ENCODE peak calls at places on chromosomes 16 and 17, in seven cellular contexts. One of them, this sample, is unnamed.

GRCh38 chr16:2244301-2244700 is 7.1 kb downstream of the ECI1 start:
- DNase-seq in thoracic aorta: no peak
- DNase-seq in AG04450: no peak
- DNase-seq in nephron progenitor cell: peak; percentile 47
- DNase-seq in HL-60: no peak
- DNase-seq in tibial artery: no peak
- DNase-seq in heart left ventricle: no peak
- DNase-seq in this sample: no peak

GRCh38 chr17:63382826-63383225 is 63.3 kb downstream of the CYB561 start:
- DNase-seq in HL-60: no peak
- DNase-seq in tibial artery: no peak
- DNase-seq in heart left ventricle: no peak
- DNase-seq in nephron progenitor cell: no peak
- DNase-seq in AG04450: no peak
- DNase-seq in thoracic aorta: no peak
- DNase-seq in this sample: no peak

GRCh38 chr16:84985079-84986065 is 26.0 kb downstream of the ZDHHC7 start:
- DNase-seq in tibial artery: peak; percentile 82
- DNase-seq in HL-60: no peak
- DNase-seq in AG04450: peak; percentile 80
- DNase-seq in heart left ventricle: no peak
- DNase-seq in nephron progenitor cell: no peak
- DNase-seq in thoracic aorta: no peak
- DNase-seq in this sample: no peak

GRCh38 chr17:64148699-64149098 is 18.8 kb upstream of the ERN1 start:
- DNase-seq in HL-60: peak; percentile 61
- DNase-seq in nephron progenitor cell: no peak
- DNase-seq in heart left ventricle: no peak
- DNase-seq in AG04450: no peak
- DNase-seq in thoracic aorta: no peak
- DNase-seq in tibial artery: no peak
- DNase-seq in this sample: no peak

GRCh38 chr17:80820331-80820730 is 171.3 kb upstream of the CHMP6 start:
- DNase-seq in thoracic aorta: no peak
- DNase-seq in HL-60: no peak
- DNase-seq in heart left ventricle: no peak
- DNase-seq in nephron progenitor cell: no peak
- DNase-seq in AG04450: no peak
- DNase-seq in tibial artery: peak; percentile 57
- DNase-seq in this sample: no peak

GRCh38 chr17:79890706-79891105 is 51.5 kb upstream of the CBX4 start:
- DNase-seq in tibial artery: peak; percentile 48
- DNase-seq in thoracic aorta: no peak
- DNase-seq in AG04450: no peak
- DNase-seq in HL-60: no peak
- DNase-seq in heart left ventricle: no peak
- DNase-seq in nephron progenitor cell: no peak
- DNase-seq in this sample: no peak

GRCh38 chr16:89639385-89639784 is 18.1 kb downstream of the CHMP1A start:
- DNase-seq in nephron progenitor cell: no peak
- DNase-seq in tibial artery: no peak
- DNase-seq in HL-60: no peak
- DNase-seq in AG04450: no peak
- DNase-seq in thoracic aorta: no peak
- DNase-seq in heart left ventricle: no peak
- DNase-seq in this sample: no peak

GRCh38 chr17:52025231-52025630 is 133.3 kb downstream of the CA10 start:
- DNase-seq in nephron progenitor cell: no peak
- DNase-seq in tibial artery: no peak
- DNase-seq in thoracic aorta: no peak
- DNase-seq in heart left ventricle: no peak
- DNase-seq in AG04450: no peak
- DNase-seq in HL-60: no peak
- DNase-seq in this sample: no peak

GRCh38 chr17:73142763-73143395 is 21.9 kb upstream of the SSTR2 start:
- DNase-seq in heart left ventricle: no peak
- DNase-seq in HL-60: peak; percentile 84
- DNase-seq in tibial artery: no peak
- DNase-seq in AG04450: no peak
- DNase-seq in thoracic aorta: no peak
- DNase-seq in nephron progenitor cell: no peak
- DNase-seq in this sample: no peak

GRCh38 chr16:10862432-10862831 is 14.6 kb upstream of the CIITA start:
- DNase-seq in heart left ventricle: peak; percentile 53
- DNase-seq in HL-60: peak; percentile 82
- DNase-seq in AG04450: no peak
- DNase-seq in thoracic aorta: peak; percentile 25
- DNase-seq in nephron progenitor cell: no peak
- DNase-seq in tibial artery: peak; percentile 76
- DNase-seq in this sample: no peak

GRCh38 chr16:79475841-79476240 is 124.7 kb downstream of the MAF start:
- DNase-seq in tibial artery: no peak
- DNase-seq in heart left ventricle: no peak
- DNase-seq in thoracic aorta: no peak
- DNase-seq in HL-60: no peak
- DNase-seq in AG04450: no peak
- DNase-seq in nephron progenitor cell: no peak
- DNase-seq in this sample: no peak

GRCh38 chr17:55410722-55411462 is 10.7 kb downstream of the MMD start:
- DNase-seq in nephron progenitor cell: no peak
- DNase-seq in heart left ventricle: peak; percentile 34
- DNase-seq in HL-60: no peak
- DNase-seq in AG04450: no peak
- DNase-seq in thoracic aorta: no peak
- DNase-seq in tibial artery: no peak
- DNase-seq in this sample: no peak

GRCh38 chr17:61366715-61367413 is 32.8 kb upstream of the TBX2 start:
- DNase-seq in nephron progenitor cell: no peak
- DNase-seq in AG04450: no peak
- DNase-seq in tibial artery: no peak
- DNase-seq in heart left ventricle: peak; percentile 74
- DNase-seq in thoracic aorta: no peak
- DNase-seq in HL-60: no peak
- DNase-seq in this sample: no peak

GRCh38 chr17:57403241-57403640 is 146.9 kb downstream of the MSI2 start:
- DNase-seq in AG04450: no peak
- DNase-seq in thoracic aorta: no peak
- DNase-seq in heart left ventricle: no peak
- DNase-seq in tibial artery: no peak
- DNase-seq in HL-60: no peak
- DNase-seq in nephron progenitor cell: no peak
- DNase-seq in this sample: no peak

GRCh38 chr16:85505794-85506339 is 107.3 kb upstream of the GSE1 start:
- DNase-seq in HL-60: no peak
- DNase-seq in heart left ventricle: no peak
- DNase-seq in tibial artery: no peak
- DNase-seq in AG04450: no peak
- DNase-seq in nephron progenitor cell: no peak
- DNase-seq in thoracic aorta: no peak
- DNase-seq in this sample: no peak

GRCh38 chr16:8720080-8720966 is 45.9 kb downstream of the ABAT start:
- DNase-seq in HL-60: no peak
- DNase-seq in thoracic aorta: no peak
- DNase-seq in AG04450: no peak
- DNase-seq in tibial artery: no peak
- DNase-seq in nephron progenitor cell: peak; percentile 64
- DNase-seq in heart left ventricle: no peak
- DNase-seq in this sample: no peak

GRCh38 chr17:80870401-80870800 is 121.2 kb upstream of the CHMP6 start:
- DNase-seq in nephron progenitor cell: no peak
- DNase-seq in heart left ventricle: no peak
- DNase-seq in thoracic aorta: no peak
- DNase-seq in tibial artery: no peak
- DNase-seq in HL-60: no peak
- DNase-seq in AG04450: no peak
- DNase-seq in this sample: no peak

DNA sequence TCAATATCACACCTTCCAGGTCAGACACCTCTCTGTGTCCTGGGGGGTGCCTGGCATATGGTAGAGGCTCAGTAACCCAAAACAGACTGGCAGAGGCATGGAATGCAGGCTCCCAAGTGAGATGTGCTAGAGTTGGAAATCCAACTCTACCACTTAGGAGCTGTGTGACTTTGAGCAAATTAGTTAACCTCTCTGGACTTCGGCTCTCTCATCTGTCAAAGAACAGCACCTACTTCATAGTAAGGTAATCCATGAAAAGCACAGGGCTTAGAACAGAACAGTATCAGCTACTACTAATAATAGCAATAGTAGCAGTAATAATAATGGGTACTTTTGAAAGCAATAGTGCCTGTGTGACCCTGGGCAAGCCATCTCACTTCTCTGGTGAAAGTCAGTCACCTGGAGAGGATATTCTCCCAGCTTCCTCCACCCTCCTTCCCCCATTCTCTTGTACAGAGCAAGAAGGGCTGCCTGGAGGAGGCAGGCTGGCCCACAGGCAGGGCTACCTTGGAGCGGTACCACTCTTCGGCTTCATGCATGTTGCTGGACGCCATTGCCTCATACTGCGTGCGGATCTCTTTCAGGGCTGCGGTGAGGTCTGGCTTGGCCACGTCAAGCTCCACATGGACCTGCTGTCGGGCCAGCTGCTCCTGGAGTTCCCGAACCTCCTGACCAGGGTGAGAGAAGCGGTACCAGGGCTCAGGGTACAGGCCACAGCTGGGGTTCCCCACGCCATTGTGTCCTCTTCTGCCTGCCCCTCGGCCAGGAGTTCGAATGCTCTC is 2.3 kb downstream of the GFAP start:
- DNase-seq in tibial artery: no peak
- DNase-seq in nephron progenitor cell: no peak
- DNase-seq in HL-60: no peak
- DNase-seq in thoracic aorta: no peak
- DNase-seq in AG04450: no peak
- DNase-seq in heart left ventricle: no peak
- DNase-seq in this sample: no peak
- TF ChIP-seq CTCF in tibial artery: no peak
- TF ChIP-seq CTCF in nephron progenitor cell: no peak
- TF ChIP-seq CTCF in HL-60: no peak
- TF ChIP-seq CTCF in thoracic aorta: no peak
- TF ChIP-seq CTCF in AG04450: no peak
- TF ChIP-seq CTCF in heart left ventricle: no peak
- TF ChIP-seq CTCF in this sample: no peak

GRCh38 chr17:42623732-42624596 is 14.5 kb downstream of the TUBG1 start:
- DNase-seq in nephron progenitor cell: no peak
- DNase-seq in HL-60: no peak
- DNase-seq in AG04450: no peak
- DNase-seq in thoracic aorta: no peak
- DNase-seq in heart left ventricle: no peak
- DNase-seq in tibial artery: no peak
- DNase-seq in this sample: no peak
- TF ChIP-seq CTCF in nephron progenitor cell: no peak
- TF ChIP-seq CTCF in HL-60: no peak
- TF ChIP-seq CTCF in AG04450: no peak
- TF ChIP-seq CTCF in thoracic aorta: no peak
- TF ChIP-seq CTCF in heart left ventricle: no peak
- TF ChIP-seq CTCF in tibial artery: no peak
- TF ChIP-seq CTCF in this sample: no peak

GRCh38 chr17:53150101-53150698 is 672.5 kb upstream of the KIF2B start:
- DNase-seq in tibial artery: no peak
- DNase-seq in HL-60: no peak
- DNase-seq in thoracic aorta: no peak
- DNase-seq in heart left ventricle: no peak
- DNase-seq in nephron progenitor cell: no peak
- DNase-seq in AG04450: no peak
- DNase-seq in this sample: no peak
- TF ChIP-seq CTCF in tibial artery: no peak
- TF ChIP-seq CTCF in HL-60: no peak
- TF ChIP-seq CTCF in thoracic aorta: no peak
- TF ChIP-seq CTCF in heart left ventricle: no peak
- TF ChIP-seq CTCF in nephron progenitor cell: peak; percentile 16
- TF ChIP-seq CTCF in AG04450: no peak
- TF ChIP-seq CTCF in this sample: peak; percentile 61

GRCh38 chr17:39077874-39078273 is 73.6 kb downstream of the PLXDC1 start:
- DNase-seq in thoracic aorta: no peak
- DNase-seq in HL-60: no peak
- DNase-seq in tibial artery: no peak
- DNase-seq in AG04450: no peak
- DNase-seq in nephron progenitor cell: no peak
- DNase-seq in heart left ventricle: no peak
- DNase-seq in this sample: no peak
- TF ChIP-seq CTCF in thoracic aorta: no peak
- TF ChIP-seq CTCF in HL-60: no peak
- TF ChIP-seq CTCF in tibial artery: no peak
- TF ChIP-seq CTCF in AG04450: peak; percentile 35
- TF ChIP-seq CTCF in nephron progenitor cell: no peak
- TF ChIP-seq CTCF in heart left ventricle: no peak
- TF ChIP-seq CTCF in this sample: no peak

GRCh38 chr16:12575288-12575687 is 228.4 kb downstream of the CPPED1 start:
- DNase-seq in nephron progenitor cell: no peak
- DNase-seq in heart left ventricle: no peak
- DNase-seq in tibial artery: no peak
- DNase-seq in thoracic aorta: no peak
- DNase-seq in HL-60: no peak
- DNase-seq in AG04450: no peak
- DNase-seq in this sample: no peak

GRCh38 chr16:12576878-12577277 is 226.8 kb downstream of the CPPED1 start:
- DNase-seq in AG04450: no peak
- DNase-seq in nephron progenitor cell: no peak
- DNase-seq in thoracic aorta: no peak
- DNase-seq in heart left ventricle: no peak
- DNase-seq in tibial artery: no peak
- DNase-seq in HL-60: no peak
- DNase-seq in this sample: no peak

GRCh38 chr16:12574721-12575120 is 229.0 kb downstream of the CPPED1 start:
- DNase-seq in thoracic aorta: no peak
- DNase-seq in nephron progenitor cell: no peak
- DNase-seq in AG04450: no peak
- DNase-seq in HL-60: no peak
- DNase-seq in tibial artery: peak; percentile 33
- DNase-seq in heart left ventricle: no peak
- DNase-seq in this sample: no peak

GRCh38 chr16:12580809-12581208 is 222.9 kb downstream of the CPPED1 start:
- DNase-seq in HL-60: no peak
- DNase-seq in nephron progenitor cell: no peak
- DNase-seq in AG04450: no peak
- DNase-seq in tibial artery: peak; percentile 9
- DNase-seq in thoracic aorta: no peak
- DNase-seq in heart left ventricle: no peak
- DNase-seq in this sample: no peak

GRCh38 chr16:12578001-12578400 is 225.7 kb downstream of the CPPED1 start:
- DNase-seq in thoracic aorta: no peak
- DNase-seq in HL-60: no peak
- DNase-seq in nephron progenitor cell: no peak
- DNase-seq in heart left ventricle: no peak
- DNase-seq in tibial artery: no peak
- DNase-seq in AG04450: no peak
- DNase-seq in this sample: no peak
- TF ChIP-seq CTCF in thoracic aorta: no peak
- TF ChIP-seq CTCF in HL-60: no peak
- TF ChIP-seq CTCF in nephron progenitor cell: no peak
- TF ChIP-seq CTCF in heart left ventricle: no peak
- TF ChIP-seq CTCF in tibial artery: no peak
- TF ChIP-seq CTCF in AG04450: no peak
- TF ChIP-seq CTCF in this sample: no peak